ENCODE peak calls at places on chromosomes 5 and 9, in eight cellular contexts. C is ovary; J is astrocyte of the spinal cord; U is spleen; X is uterus; K is CD8-positive, alpha-beta T cell; S is choroid plexus epithelial cell; Q is OCI-LY7. Z is an unnamed sample.
A peak's percentile ranks its signal among the peaks of the same experiment; 100 is the strongest.

GRCh38 chr5:134648425-134649162 is at the start of gene SEC24A:
- DNase-seq in S (peak; percentile 87), U (peak; percentile 97), C (peak; percentile 89), K (peak; percentile 86), J (peak; percentile 84), Q (peak; percentile 93), X (peak; percentile 80), Z (peak; percentile 30)

GRCh38 chr5:13972029-13972428 is 27.5 kb upstream of the DNAH5 start:
- DNase-seq in J (no peak), K (no peak), U (no peak), X (no peak), C (no peak), Q (no peak), S (no peak), Z (no peak)

GRCh38 chr5:37777472-37778135 is 62.2 kb downstream of the GDNF start:
- DNase-seq in S (no peak), K (no peak), U (no peak), C (no peak), J (peak; percentile 92), Q (no peak), X (no peak), Z (no peak)

GRCh38 chr5:54247226-54247625 is 63.1 kb downstream of the ARL15 start:
- DNase-seq in S (no peak), J (no peak), C (no peak), K (no peak), X (no peak), U (no peak), Q (no peak), Z (no peak)

GRCh38 chr9:134005381-134005780 is 13.3 kb upstream of the VAV2 start:
- DNase-seq in X (no peak), U (peak; percentile 41), J (no peak), K (no peak), Q (no peak), C (no peak), S (no peak), Z (no peak)

GRCh38 chr9:133683494-133684460 is 47.6 kb downstream of the DBH start:
- DNase-seq in S (peak; percentile 61), Q (peak; percentile 19), K (peak; percentile 74), J (no peak), U (peak; percentile 70), X (no peak), C (no peak), Z (no peak)

GRCh38 chr5:169249001-169249400 is 51.9 kb downstream of the SLIT3 start:
- DNase-seq in J (no peak), X (no peak), K (no peak), S (no peak), Q (no peak), U (no peak), C (no peak), Z (no peak)

GRCh38 chr5:150446583-150446982 is 3.0 kb downstream of the RPS14 start:
- DNase-seq in U (no peak), K (no peak), J (no peak), C (no peak), X (no peak), S (no peak), Q (no peak), Z (no peak)

GRCh38 chr5:96756985-96757384 is 50.8 kb downstream of the ERAP1 start:
- DNase-seq in J (no peak), U (no peak), X (no peak), C (no peak), K (no peak), Q (no peak), S (peak; percentile 52), Z (no peak)

GRCh38 chr5:111447822-111448221 is 64.5 kb downstream of the STARD4 start:
- DNase-seq in U (no peak), Q (no peak), J (no peak), S (no peak), X (no peak), K (no peak), C (no peak), Z (no peak)

GRCh38 chr9:4630836-4631235 is 31.3 kb upstream of the PLPP6 start:
- DNase-seq in C (no peak), K (no peak), U (no peak), J (peak; percentile 54), S (peak; percentile 81), X (no peak), Q (no peak), Z (no peak)

GRCh38 chr5:139982157-139982974 is 60.7 kb downstream of the NRG2 start:
- DNase-seq in S (peak; percentile 21), K (no peak), Q (no peak), U (no peak), J (peak; percentile 10), C (peak; percentile 63), X (no peak), Z (peak; percentile 9)

DNA sequence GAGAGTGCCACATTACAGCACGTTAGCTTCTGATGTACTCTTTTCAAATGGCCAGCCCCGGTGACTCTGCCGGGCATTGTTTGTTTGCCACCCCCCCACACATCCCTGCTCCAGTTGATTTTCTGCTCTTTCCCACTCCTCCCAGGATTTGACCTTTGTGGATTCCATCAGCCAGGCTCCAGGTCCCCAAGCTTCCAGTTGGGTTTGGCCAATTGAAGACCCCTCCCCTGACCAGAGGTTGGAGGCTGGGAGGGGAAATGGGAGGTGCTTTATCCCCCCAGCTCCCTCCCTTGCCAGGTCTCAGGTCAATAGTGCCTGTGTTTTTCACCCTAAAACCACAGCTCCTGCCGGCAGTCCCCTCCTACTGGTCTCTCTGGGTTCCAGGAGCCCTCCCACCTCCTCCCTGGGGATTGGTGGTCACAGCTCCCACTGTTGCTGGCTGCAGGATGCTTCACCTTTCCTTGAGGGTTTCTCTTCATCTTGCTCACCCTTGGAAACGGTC is 34.9 kb downstream of the IRF1 start:
- DNase-seq in C (no peak), X (peak; percentile 11), U (peak; percentile 80), J (no peak), S (no peak), K (no peak), Q (no peak), Z (no peak)
- H3K4me3 ChIP-seq in C (no peak overlapping the region), X (no peak overlapping the region), U (no peak overlapping the region), J (no peak overlapping the region), S (no peak overlapping the region), K (peak overlapping the region; percentile 21), Q (peak overlapping the region; percentile 47), Z (no peak overlapping the region)

GRCh38 chr5:66987540-66987939 is 209.1 kb downstream of the CD180 start:
- DNase-seq in K (no peak), Q (no peak), J (no peak), U (no peak), X (no peak), C (no peak), S (no peak), Z (no peak)
- TF ChIP-seq CTCF in K (no peak), Q (no peak), J (no peak), U (no peak), X (no peak), C (no peak), S (no peak), Z (no peak)

GRCh38 chr5:172640139-172640538 is 924 bp upstream of the NEURL1B start:
- DNase-seq in U (peak; percentile 15), S (no peak), J (no peak), C (no peak), X (no peak), Q (no peak), K (no peak), Z (no peak)
- H3K4me3 ChIP-seq in U (no peak overlapping the region), S (no peak overlapping the region), J (no peak overlapping the region), C (no peak overlapping the region), X (no peak overlapping the region), Q (no peak overlapping the region), K (no peak overlapping the region), Z (no peak overlapping the region)

GRCh38 chr5:35354751-35355150 is 124.5 kb upstream of the PRLR start:
- DNase-seq in X (peak; percentile 61), Q (no peak), C (no peak), S (no peak), U (no peak), K (no peak), J (no peak), Z (no peak)
- TF ChIP-seq CTCF in X (no peak), Q (no peak), C (no peak), S (no peak), U (no peak), K (no peak), J (no peak), Z (no peak)

DNA sequence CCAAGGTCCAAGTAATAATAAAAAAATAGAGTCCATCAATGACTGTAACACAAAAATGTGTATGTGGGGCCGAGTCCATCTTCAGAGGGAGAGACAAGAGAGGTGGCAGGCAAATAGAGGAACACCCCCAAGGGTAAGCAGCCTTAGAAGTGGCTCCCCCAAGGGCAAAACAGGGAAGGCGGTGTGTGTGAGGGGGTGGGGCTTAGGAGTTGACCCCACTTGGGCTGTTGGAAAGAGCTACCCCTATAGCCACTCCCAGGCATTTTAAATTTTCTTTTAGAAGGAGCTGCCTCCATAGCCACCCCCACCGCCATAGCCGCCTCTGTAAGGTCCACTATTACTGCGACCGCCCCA is 1.3 kb downstream of the HNRNPA0 start:
- DNase-seq in Q (peak; percentile 58), K (peak; percentile 24), C (no peak), J (no peak), S (peak; percentile 31), X (peak; percentile 24), U (no peak), Z (no peak)
- H3K4me3 ChIP-seq in Q (peak overlapping the region; percentile 99), K (peak overlapping the region; percentile 96), C (peak overlapping the region; percentile 91), J (peak overlapping the region; percentile 93), S (peak overlapping the region; percentile 91), X (peak overlapping the region; percentile 64), U (peak overlapping the region; percentile 36), Z (peak overlapping the region; percentile 97)

GRCh38 chr5:143499480-143500114 is 96.1 kb upstream of the NR3C1 start:
- DNase-seq in U (no peak), S (no peak), Q (peak; percentile 16), C (no peak), K (no peak), J (no peak), X (no peak), Z (no peak)
- TF ChIP-seq CTCF in U (no peak), S (no peak), Q (peak; percentile 51), C (no peak), K (no peak), J (no peak), X (no peak), Z (no peak)

DNA sequence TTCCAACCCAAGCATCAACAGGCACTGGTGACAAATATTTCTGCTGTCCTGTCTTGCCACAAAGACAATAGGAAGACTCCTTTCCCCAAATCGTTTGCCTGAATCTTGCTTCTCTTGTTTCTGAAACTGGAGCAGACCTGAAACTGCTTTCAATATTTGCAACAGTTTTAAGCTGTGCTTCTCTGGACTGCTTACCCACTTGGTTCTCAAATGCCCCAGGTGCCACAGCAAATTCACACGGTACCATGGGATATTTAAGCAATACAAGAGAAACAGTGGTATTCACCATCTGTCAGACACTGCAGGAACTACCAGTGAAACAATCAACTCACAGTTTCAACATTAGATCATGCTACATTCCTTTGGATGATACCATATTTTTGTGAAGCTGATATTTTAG is 309.4 kb downstream of the PARP8 start:
- DNase-seq in X (no peak), Q (no peak), J (no peak), S (no peak), K (no peak), C (no peak), U (no peak), Z (no peak)
- H3K4me3 ChIP-seq in X (no peak overlapping the region), Q (no peak overlapping the region), J (no peak overlapping the region), S (no peak overlapping the region), K (no peak overlapping the region), C (no peak overlapping the region), U (no peak overlapping the region), Z (no peak overlapping the region)

Z was measured in HFF-Myc.